ENCODE peak calls at places on chromosomes 4 and X, in four cellular contexts. M is H1, A is HepG2, Q is HCT116. G is an unnamed sample.

GRCh38 chr4:88623097-88623496 is 30.8 kb downstream of the HERC3 start:
- DNase-seq in Q (no peak), A (peak; percentile 24), M (no peak), G (no peak)

GRCh38 chr4:106659386-106659785 is 290.8 kb upstream of the GIMD1 start:
- DNase-seq in A (no peak), Q (no peak), M (no peak), G (no peak)

GRCh38 chrX:41733939-41734338 is 10.0 kb downstream of the GPR82 start:
- DNase-seq in M (no peak), Q (no peak), A (no peak), G (no peak)

GRCh38 chr4:169341490-169341889 is 70.7 kb upstream of the SH3RF1 start:
- DNase-seq in A (no peak), M (no peak), Q (no peak), G (no peak)

GRCh38 chrX:39813631-39814246 is 284.0 kb downstream of the BCOR start:
- DNase-seq in Q (no peak), A (no peak), M (no peak), G (no peak)

GRCh38 chrX:2642146-2642545 is 48.9 kb upstream of the CD99 start:
- DNase-seq in M (no peak), A (no peak), Q (no peak), G (no peak)

GRCh38 chrX:107935664-107936433 is 46.3 kb downstream of the TEX13B start:
- DNase-seq in Q (no peak), M (peak; percentile 52), A (no peak), G (no peak)

GRCh38 chrX:53440101-53440500 is 5.9 kb upstream of the HSD17B10 start:
- DNase-seq in A (no peak), Q (no peak), M (no peak), G (no peak)

GRCh38 chr4:42344749-42345148 is 52.5 kb upstream of the SHISA3 start:
- DNase-seq in Q (no peak), A (no peak), M (no peak), G (no peak)

GRCh38 chr4:88078592-88078991 is 71.2 kb downstream of the PKD2 start:
- DNase-seq in M (no peak), Q (no peak), A (no peak), G (no peak)

GRCh38 chr4:102388636-102389035 is 43.4 kb upstream of the SLC39A8 start:
- DNase-seq in Q (no peak), A (no peak), M (no peak), G (no peak)

GRCh38 chr4:68373513-68373912 is 23.6 kb upstream of the YTHDC1 start:
- DNase-seq in A (no peak), M (peak; percentile 73), Q (no peak), G (no peak)

GRCh38 chr4:179625391-179625790 is 2183.2 kb upstream of the AGA start:
- DNase-seq in A (no peak), Q (no peak), M (no peak), G (no peak)

GRCh38 chr4:39472396-39472795 is 13.5 kb downstream of the LIAS start:
- DNase-seq in Q (no peak), A (no peak), M (no peak), G (no peak)

GRCh38 chr4:149645790-149646189 is 169.9 kb downstream of the IQCM start:
- DNase-seq in A (no peak), Q (no peak), M (peak; percentile 51), G (peak; percentile 24)

GRCh38 chr4:24912252-24913098 is at the start of gene CCDC149:
- DNase-seq in A (peak; percentile 13), Q (peak; percentile 56), M (peak; percentile 79), G (peak; percentile 92)

GRCh38 chrX:113400193-113400704 is 559.6 kb upstream of the AMOT start:
- DNase-seq in Q (peak; percentile 33), A (peak; percentile 14), M (no peak), G (no peak)

GRCh38 chr4:53192017-53192416 is 173.8 kb downstream of the SCFD2 start:
- DNase-seq in M (no peak), A (no peak), Q (no peak), G (no peak)

GRCh38 chr4:107809236-107809635 is 15.5 kb upstream of the SGMS2 start:
- DNase-seq in M (no peak), A (no peak), Q (no peak), G (no peak)

GRCh38 chr4:107818301-107818910 is 6.3 kb upstream of the SGMS2 start:
- DNase-seq in A (no peak), Q (no peak), M (no peak), G (no peak)

DNA sequence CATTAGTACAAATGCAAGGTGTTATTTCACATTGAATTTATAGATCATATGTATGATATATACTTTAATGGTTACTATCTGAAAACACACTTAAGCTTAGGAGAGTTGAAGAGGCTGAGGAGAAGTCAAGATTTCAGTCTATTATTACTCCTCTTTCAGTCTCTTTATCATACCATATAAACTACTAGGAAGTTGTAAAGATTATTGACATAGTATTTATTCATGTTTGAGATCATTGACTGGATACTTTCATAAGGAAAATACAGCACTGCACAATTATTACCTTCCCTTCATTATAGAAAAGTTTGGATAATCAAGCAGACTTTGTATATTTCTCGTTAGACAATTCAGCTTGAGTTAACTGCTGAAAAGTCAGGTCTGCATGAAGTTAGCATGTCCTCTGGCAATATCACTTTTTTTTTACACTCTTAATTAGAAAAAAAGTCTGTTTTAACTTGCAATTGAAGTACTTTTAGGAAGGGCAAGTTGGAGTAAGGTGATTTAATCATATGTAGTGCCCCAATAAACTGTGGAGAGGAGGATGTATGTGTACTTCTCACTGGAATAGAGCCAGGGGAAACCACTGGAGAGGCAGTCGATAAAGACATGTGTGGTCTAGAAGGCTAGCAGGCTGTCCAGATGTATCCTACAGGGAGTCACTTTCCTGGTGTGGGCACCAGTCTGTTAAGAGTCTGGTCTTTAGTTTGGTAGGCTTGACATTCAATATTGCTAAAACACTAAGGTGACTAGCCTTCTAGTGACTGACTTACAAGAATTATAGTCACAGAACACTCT is 9.8 kb upstream of the SGMS2 start:
- DNase-seq in A (no peak), Q (no peak), M (no peak), G (no peak)
- TF ChIP-seq JUND in A (no peak), Q (no peak), M (no peak), G (no peak)

DNA sequence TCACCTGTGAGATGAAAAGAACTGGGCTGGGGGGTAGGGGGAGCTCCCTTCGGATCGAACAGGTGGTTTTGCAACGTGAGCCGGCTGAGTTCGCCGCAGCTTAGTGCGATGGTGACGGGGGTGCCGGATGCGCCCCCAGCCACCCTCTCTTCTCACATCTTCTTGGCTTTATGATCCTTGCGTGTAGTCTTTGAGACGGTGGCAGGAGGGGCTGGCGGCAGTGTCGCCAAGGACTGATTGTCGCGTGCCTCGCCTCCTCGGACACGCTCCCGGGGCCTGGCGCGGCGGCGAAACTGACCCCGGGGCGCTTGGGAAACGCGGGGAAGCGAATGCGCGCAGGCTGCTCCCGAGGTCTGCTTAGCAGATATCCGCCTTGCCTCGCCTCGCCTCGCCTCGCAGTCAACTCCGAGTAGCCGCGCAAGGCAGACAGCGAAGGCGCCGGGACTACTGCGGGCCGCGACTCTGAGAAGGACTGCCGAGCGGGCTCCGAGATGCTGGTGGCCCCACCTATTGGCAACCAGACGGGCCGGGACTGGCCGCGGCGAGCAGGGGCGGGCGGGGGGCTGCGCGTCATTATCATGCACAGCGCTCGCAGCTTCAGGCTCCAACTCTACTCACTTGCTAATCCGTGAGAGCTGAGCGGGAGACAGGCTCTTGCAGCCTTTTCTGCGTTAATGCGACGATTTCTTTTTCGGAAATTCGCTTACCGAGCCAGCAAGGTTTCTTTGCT is 1.5 kb downstream of the GRID2 start:
- DNase-seq in M (peak; percentile 93), Q (peak; percentile 22), A (no peak), G (no peak)
- TF ChIP-seq JUND in M (no peak), Q (no peak), A (no peak), G (no peak)

GRCh38 chr4:119579823-119580222 is 48.8 kb downstream of the PDE5A start:
- DNase-seq in M (no peak), A (no peak), Q (no peak), G (no peak)
- TF ChIP-seq JUND in M (no peak), A (no peak), Q (no peak), G (no peak)

DNA sequence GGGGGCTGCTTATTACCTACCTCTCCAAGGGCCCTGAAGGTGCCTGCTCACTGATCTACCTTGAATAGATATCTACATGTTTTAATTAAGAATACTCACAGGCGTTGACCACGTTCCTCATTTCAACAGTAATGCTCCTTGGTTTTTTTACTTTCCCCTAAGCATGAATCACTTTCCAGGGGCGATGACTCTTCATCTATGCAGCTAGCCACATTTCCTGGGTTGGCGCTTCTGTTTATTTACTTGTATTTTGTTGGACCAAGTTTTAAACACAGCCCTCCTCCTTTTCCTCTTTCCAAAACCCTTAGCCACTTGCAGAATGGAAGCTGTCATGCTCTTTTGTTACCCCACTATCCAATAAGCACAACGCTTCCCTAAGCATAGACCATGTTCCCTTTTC is 50.8 kb downstream of the CBLL2 start:
- DNase-seq in A (no peak), M (no peak), Q (no peak), G (no peak)
- TF ChIP-seq JUND in A (no peak), M (no peak), Q (no peak), G (no peak)

GRCh38 chr4:28755081-28755480 is 1894.4 kb downstream of the STIM2 start:
- DNase-seq in Q (no peak), A (no peak), M (no peak), G (no peak)
- TF ChIP-seq JUND in Q (no peak), A (no peak), M (no peak), G (no peak)

GRCh38 chrX:9757366-9757765 is 8.3 kb downstream of the GPR143 start:
- DNase-seq in Q (no peak), A (no peak), M (no peak), G (no peak)
- TF ChIP-seq JUND in Q (no peak), A (no peak), M (no peak), G (no peak)

GRCh38 chr4:127549521-127549920 is 83.2 kb upstream of the INTU start:
- DNase-seq in M (no peak), Q (no peak), A (no peak), G (no peak)
- TF ChIP-seq JUND in M (no peak), Q (no peak), A (no peak), G (no peak)

GRCh38 chr4:2389691-2390090 is 28.8 kb downstream of the ZFYVE28 start:
- DNase-seq in A (no peak), Q (no peak), M (no peak), G (no peak)

GRCh38 chr4:2390146-2390545 is 28.3 kb downstream of the ZFYVE28 start:
- DNase-seq in M (no peak), Q (no peak), A (peak; percentile 15), G (no peak)

GRCh38 chr4:2393353-2394270 is 24.8 kb downstream of the ZFYVE28 start:
- DNase-seq in M (peak; percentile 80), Q (no peak), A (peak; percentile 32), G (no peak)

GRCh38 chr4:2388430-2389182 is 29.8 kb downstream of the ZFYVE28 start:
- DNase-seq in A (no peak), M (no peak), Q (no peak), G (no peak)

DNA sequence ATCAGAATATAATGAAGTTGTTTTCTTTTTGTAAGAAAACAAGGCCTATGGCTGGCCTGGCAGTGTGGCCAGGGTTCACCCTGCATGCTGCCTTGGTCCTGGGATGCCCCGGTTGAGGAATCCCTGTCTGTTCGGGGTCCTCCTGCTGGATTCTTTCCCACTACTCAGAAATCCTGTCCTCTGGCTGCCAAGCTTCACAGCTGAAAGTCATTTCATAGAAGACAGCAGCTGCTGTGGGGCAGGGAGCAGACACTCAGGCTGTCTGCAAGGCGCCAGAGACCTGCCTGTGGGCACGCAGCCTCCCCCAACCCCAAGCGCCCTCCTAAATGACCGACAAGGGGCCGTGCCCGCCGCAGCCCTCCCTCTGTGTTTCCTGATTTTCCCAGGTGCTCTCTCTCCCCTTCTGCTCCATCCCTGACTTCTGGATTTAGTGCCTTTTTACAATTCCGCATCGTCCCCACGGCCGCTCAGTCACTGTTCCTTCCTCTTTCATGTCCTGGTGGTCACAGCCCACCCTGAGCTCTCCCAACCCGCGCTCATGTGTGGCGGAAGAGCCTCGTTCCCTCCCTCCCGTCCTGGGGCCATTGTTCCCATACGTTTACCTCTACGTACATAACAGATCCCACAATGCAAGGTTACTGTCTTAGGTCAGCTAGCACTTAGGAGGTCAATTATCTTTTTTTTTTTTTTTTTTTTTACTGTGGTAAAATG is 27.5 kb downstream of the ZFYVE28 start:
- DNase-seq in M (no peak), A (no peak), Q (no peak), G (no peak)
- TF ChIP-seq JUND in M (no peak), A (no peak), Q (no peak), G (no peak)

G was measured in T47D.